ENCODE peak calls at places on chromosomes 7 and 10, in ten cellular contexts. G, U, Y, O, T, D, E, C, Q and Z are unnamed samples.

GRCh38 chr10:125043824-125044658 is 102.1 kb downstream of the ZRANB1 start:
- DNase-seq in G (no peak), U (peak), Y (no peak), O (no peak), T (no peak), D (no peak), E (no peak), C (no peak), Q (peak), Z (no peak)

GRCh38 chr7:141456298-141456697 is 94.9 kb upstream of the AGK start:
- DNase-seq in G (peak), U (peak), Y (peak), O (no peak), T (peak), D (no peak), E (no peak), C (no peak), Q (no peak), Z (no peak)

GRCh38 chr7:494261-494687 is 25.4 kb downstream of the PDGFA start:
- DNase-seq in G (no peak), U (no peak), Y (peak), O (no peak), T (no peak), D (no peak), E (peak), C (no peak), Q (no peak), Z (peak)

GRCh38 chr7:127816354-127817190 is 164.6 kb downstream of the SND1 start:
- DNase-seq in G (no peak), U (no peak), Y (no peak), O (no peak), T (no peak), D (no peak), E (no peak), C (no peak), Q (no peak), Z (no peak)

GRCh38 chr10:66292922-66293321 is 632.9 kb upstream of the LRRTM3 start:
- DNase-seq in G (no peak), U (no peak), Y (no peak), O (no peak), T (no peak), D (no peak), E (no peak), C (no peak), Q (no peak), Z (no peak)

GRCh38 chr7:1512781-1513656 is 8.8 kb upstream of the INTS1 start:
- DNase-seq in G (peak), U (peak), Y (no peak), O (peak), T (peak), D (no peak), E (peak), C (peak), Q (peak), Z (peak)

GRCh38 chr10:74024600-74024999 is 26.7 kb downstream of the VCL start:
- DNase-seq in G (no peak), U (no peak), Y (no peak), O (no peak), T (no peak), D (no peak), E (no peak), C (no peak), Q (no peak), Z (no peak)

GRCh38 chr7:12583922-12584321 is 13.4 kb downstream of the SCIN start:
- DNase-seq in G (peak), U (no peak), Y (no peak), O (no peak), T (no peak), D (no peak), E (no peak), C (no peak), Q (no peak), Z (no peak)

GRCh38 chr7:159056722-159057121 is 87.9 kb downstream of the VIPR2 start:
- DNase-seq in G (no peak), U (no peak), Y (no peak), O (no peak), T (no peak), D (no peak), E (no peak), C (no peak), Q (no peak), Z (no peak)

GRCh38 chr10:129914153-129914855 is 49.8 kb downstream of the EBF3 start:
- DNase-seq in G (no peak), U (no peak), Y (no peak), O (no peak), T (no peak), D (no peak), E (peak), C (no peak), Q (no peak), Z (no peak)

GRCh38 chr7:77576856-77577255 is 39.8 kb downstream of the PTPN12 start:
- DNase-seq in G (no peak), U (no peak), Y (no peak), O (no peak), T (no peak), D (no peak), E (no peak), C (no peak), Q (no peak), Z (no peak)

GRCh38 chr10:82089327-82089726 is 214.3 kb downstream of the NRG3 start:
- DNase-seq in G (no peak), U (no peak), Y (no peak), O (no peak), T (no peak), D (peak), E (no peak), C (no peak), Q (no peak), Z (no peak)

GRCh38 chr7:147197006-147197405 is 1080.4 kb downstream of the CNTNAP2 start:
- DNase-seq in G (peak), U (peak), Y (no peak), O (no peak), T (no peak), D (no peak), E (no peak), C (no peak), Q (no peak), Z (no peak)

GRCh38 chr10:49735848-49736563 is 26.1 kb downstream of the OGDHL start:
- DNase-seq in G (no peak), U (no peak), Y (no peak), O (no peak), T (no peak), D (no peak), E (no peak), C (peak), Q (no peak), Z (no peak)

GRCh38 chr10:103452714-103453230 is 602 bp upstream of the CALHM2 start:
- DNase-seq in G (no peak), U (peak), Y (no peak), O (no peak), T (peak), D (no peak), E (peak), C (no peak), Q (peak), Z (no peak)

GRCh38 chr7:35380739-35381224 is 126.9 kb upstream of the TBX20 start:
- DNase-seq in G (no peak), U (peak), Y (no peak), O (no peak), T (no peak), D (no peak), E (no peak), C (no peak), Q (peak), Z (no peak)

GRCh38 chr7:156764766-156765165 is 124.2 kb downstream of the RNF32 start:
- DNase-seq in G (no peak), U (no peak), Y (no peak), O (no peak), T (no peak), D (no peak), E (no peak), C (no peak), Q (no peak), Z (no peak)
- TF ChIP-seq CTCF in G (no peak), U (no peak), Y (no peak), O (no peak), T (no peak), D (no peak), E (no peak), C (no peak), Q (no peak), Z (no peak)

DNA sequence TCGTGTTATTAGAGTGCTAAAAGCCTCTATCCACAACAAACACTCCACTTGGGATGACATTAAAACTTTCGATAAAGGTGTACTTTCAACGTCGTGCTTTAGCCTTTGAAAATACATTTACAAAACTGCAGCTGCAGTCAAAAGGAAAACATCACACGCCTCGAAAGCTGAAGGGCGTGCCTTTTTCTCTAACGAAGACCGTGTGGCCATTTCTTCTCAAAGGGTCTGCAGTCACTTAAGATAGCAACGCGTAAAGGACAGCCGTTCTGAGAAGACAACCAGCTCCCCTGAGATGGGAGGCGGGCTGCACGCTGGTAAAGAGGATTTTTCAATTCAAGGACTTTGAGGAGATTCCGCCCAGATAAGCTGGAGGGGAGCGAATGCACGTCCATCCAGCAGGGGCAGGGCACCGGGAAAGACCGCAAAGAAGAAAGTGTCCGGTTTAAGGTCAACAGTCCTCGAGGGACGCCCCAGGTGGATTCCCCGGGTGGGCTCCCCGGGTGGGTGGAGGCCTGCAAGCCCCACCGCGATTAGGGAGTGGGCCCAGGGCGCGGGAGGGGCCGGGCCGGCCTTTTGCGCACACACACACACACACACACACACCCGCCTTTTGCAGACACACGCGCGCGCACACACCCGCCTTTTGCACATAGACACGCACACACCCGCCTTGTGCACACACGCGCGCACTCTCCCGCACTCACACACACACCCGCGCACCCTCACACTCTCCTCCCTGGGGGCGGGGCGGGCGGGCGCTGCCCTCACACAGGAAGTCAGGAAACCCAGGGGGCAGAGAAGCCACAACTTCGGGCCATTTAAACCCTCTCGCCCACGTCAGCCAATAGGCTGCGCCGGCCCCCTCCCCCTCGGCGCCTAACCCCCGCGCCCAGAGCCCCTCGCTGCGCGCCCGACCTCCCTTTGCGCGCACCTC is 767 bp downstream of the ARHGAP12 start:
- DNase-seq in G (peak), U (peak), Y (peak), O (peak), T (peak), D (peak), E (peak), C (peak), Q (peak), Z (peak)
- TF ChIP-seq CTCF in G (peak), U (peak), Y (peak), O (peak), T (peak), D (no peak), E (peak), C (peak), Q (peak), Z (no peak)

GRCh38 chr10:113409147-113409546 is 143.7 kb upstream of the HABP2 start:
- DNase-seq in G (no peak), U (no peak), Y (no peak), O (no peak), T (no peak), D (no peak), E (no peak), C (no peak), Q (no peak), Z (no peak)

GRCh38 chr10:113411456-113411855 is 141.4 kb upstream of the HABP2 start:
- DNase-seq in G (no peak), U (no peak), Y (no peak), O (no peak), T (no peak), D (no peak), E (no peak), C (no peak), Q (no peak), Z (no peak)

GRCh38 chr10:113407218-113407617 is 145.6 kb upstream of the HABP2 start:
- DNase-seq in G (no peak), U (no peak), Y (no peak), O (no peak), T (no peak), D (no peak), E (no peak), C (no peak), Q (no peak), Z (no peak)

GRCh38 chr10:113412161-113412560 is 140.7 kb upstream of the HABP2 start:
- DNase-seq in G (no peak), U (no peak), Y (no peak), O (no peak), T (peak), D (no peak), E (no peak), C (no peak), Q (no peak), Z (no peak)

DNA sequence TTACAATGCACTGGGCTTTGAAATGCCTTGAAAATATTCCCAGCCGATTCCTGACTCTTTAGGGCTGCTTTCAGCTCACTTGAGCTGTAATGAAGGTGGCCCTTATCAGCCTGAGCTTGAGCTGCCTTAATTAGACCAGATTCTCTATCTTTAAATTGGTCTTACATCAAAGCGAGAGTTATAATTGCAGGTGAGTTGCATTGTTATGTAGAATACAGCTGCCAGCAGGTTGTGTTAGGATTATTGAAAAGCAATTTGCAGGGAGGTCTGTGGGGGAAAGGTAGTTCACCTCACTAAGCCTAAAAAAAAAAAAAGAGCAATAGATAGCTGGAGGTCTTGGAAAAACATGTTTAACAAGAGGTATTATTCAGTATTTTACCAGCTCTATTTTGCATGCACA is 142.2 kb upstream of the HABP2 start:
- DNase-seq in G (no peak), U (no peak), Y (no peak), O (no peak), T (no peak), D (no peak), E (no peak), C (no peak), Q (no peak), Z (no peak)
- TF ChIP-seq CTCF in G (no peak), U (no peak), Y (no peak), O (no peak), T (no peak), D (no peak), E (no peak), C (no peak), Q (no peak), Z (no peak)

GRCh38 chr7:30705008-30705407 is 22.8 kb upstream of the CRHR2 start:
- DNase-seq in G (no peak), U (no peak), Y (no peak), O (no peak), T (no peak), D (no peak), E (no peak), C (no peak), Q (no peak), Z (no peak)
- TF ChIP-seq CTCF in G (no peak), U (no peak), Y (no peak), O (no peak), T (no peak), D (no peak), E (no peak), C (no peak), Q (no peak), Z (no peak)

GRCh38 chr7:25389489-25390106 is 161.3 kb upstream of the NPVF start:
- DNase-seq in G (peak), U (peak), Y (peak), O (no peak), T (peak), D (peak), E (no peak), C (no peak), Q (peak), Z (no peak)

GRCh38 chr7:25388681-25389080 is 160.4 kb upstream of the NPVF start:
- DNase-seq in G (no peak), U (no peak), Y (no peak), O (no peak), T (no peak), D (no peak), E (no peak), C (no peak), Q (no peak), Z (no peak)

GRCh38 chr7:25392571-25393338 is 164.5 kb upstream of the NPVF start:
- DNase-seq in G (no peak), U (no peak), Y (peak), O (no peak), T (no peak), D (no peak), E (peak), C (no peak), Q (no peak), Z (no peak)

GRCh38 chr7:25395976-25396375 is 167.7 kb upstream of the NPVF start:
- DNase-seq in G (no peak), U (no peak), Y (no peak), O (no peak), T (no peak), D (no peak), E (no peak), C (no peak), Q (no peak), Z (no peak)

DNA sequence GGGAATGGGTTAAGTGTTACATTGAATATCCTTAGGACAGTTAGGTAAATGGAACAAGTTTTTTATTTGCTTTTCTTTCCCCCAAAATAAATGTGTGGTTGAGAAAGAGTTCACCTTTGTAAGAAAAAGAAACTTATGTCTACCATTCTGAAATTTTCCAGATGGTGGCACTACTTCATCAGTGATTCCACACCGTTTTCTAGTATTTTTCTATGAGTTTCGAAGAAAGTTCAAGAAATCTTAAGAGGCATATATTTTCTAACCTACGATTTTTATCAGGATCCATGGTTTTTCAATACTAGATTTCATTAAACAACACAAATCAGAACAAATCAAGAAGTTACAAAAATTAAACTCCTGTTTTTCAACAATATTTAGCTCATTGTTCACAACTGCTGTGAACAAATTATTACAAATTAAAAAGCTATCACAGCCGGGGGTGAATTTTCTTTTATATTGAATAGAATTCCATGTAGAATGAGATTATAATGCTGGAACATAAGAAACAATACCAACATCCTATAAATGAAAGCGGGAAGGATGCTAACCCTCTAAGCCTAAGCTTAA is 163.1 kb upstream of the NPVF start:
- DNase-seq in G (peak), U (peak), Y (no peak), O (no peak), T (peak), D (no peak), E (no peak), C (no peak), Q (peak), Z (no peak)
- TF ChIP-seq CTCF in G (peak), U (peak), Y (peak), O (peak), T (peak), D (peak), E (peak), C (peak), Q (peak), Z (peak)

DNA sequence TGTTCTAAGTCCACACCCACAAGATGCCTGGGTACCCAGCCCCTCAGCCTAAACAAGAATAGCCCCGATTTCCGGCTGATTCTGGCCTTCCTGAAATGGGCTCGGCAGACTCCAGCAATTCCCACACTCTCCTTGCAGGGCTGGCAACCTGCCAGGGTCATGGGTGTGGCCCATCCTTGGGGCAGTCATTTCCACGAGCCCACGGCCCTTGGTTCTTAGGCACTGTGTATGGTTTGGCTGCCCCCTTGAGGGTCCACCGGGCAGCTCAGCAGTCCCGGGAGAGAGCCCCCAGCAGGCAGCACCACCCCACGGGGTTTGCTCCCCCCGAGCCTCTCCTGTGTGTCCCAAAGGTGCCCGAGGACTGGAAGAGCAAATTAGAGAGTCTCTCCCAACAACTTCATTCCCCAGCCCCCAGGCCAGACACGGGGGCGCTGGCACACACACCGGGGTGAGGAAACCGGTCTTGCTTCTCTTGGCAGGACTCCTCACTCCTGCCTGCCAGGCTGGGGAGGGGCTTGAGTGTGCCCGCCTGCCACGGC is 142.2 kb downstream of the EMX2 start:
- DNase-seq in G (peak), U (no peak), Y (peak), O (peak), T (peak), D (no peak), E (peak), C (no peak), Q (peak), Z (peak)
- TF ChIP-seq CTCF in G (peak), U (peak), Y (no peak), O (no peak), T (peak), D (no peak), E (no peak), C (no peak), Q (peak), Z (no peak)